ENCODE peak calls at places on chromosomes 5 and 9, in ten cellular contexts. E is fibroblast of the aortic adventitia; U is lung microvascular endothelial cell; X is activated T-cell treated with anti-CD3 and anti-CD28 coated beads, Interleukin-2, amount 50 U/mL, for 1 hour; I is head of caudate nucleus; T is neural crest cell; M is A549; C is tibial nerve; L is mesendoderm; J is left colon. B is an unnamed sample.

GRCh38 chr9:99720455-99721050 is 101.1 kb upstream of the NR4A3 start:
- DNase-seq in I (no peak), C (no peak), M (no peak), X (no peak), T (no peak), E (peak), L (no peak), U (no peak), J (no peak), B (no peak)

GRCh38 chr5:119078870-119079269 is 8.0 kb downstream of the DMXL1 start:
- DNase-seq in X (no peak), C (no peak), J (no peak), E (peak), M (no peak), T (no peak), U (no peak), I (no peak), L (no peak), B (no peak)

GRCh38 chr5:74866653-74867162 is 521 bp upstream of the FAM169A start:
- DNase-seq in I (peak), L (peak), M (peak), T (peak), E (no peak), J (no peak), C (no peak), X (no peak), U (no peak), B (no peak)

GRCh38 chr5:50947892-50948683 is 281.7 kb downstream of the PARP8 start:
- DNase-seq in T (no peak), E (no peak), L (no peak), X (no peak), M (no peak), C (no peak), J (no peak), U (no peak), I (no peak), B (no peak)

GRCh38 chr9:132474253-132474652 is 64.2 kb downstream of the CFAP77 start:
- DNase-seq in X (no peak), L (no peak), C (no peak), E (no peak), U (no peak), M (no peak), I (no peak), J (no peak), T (no peak), B (no peak)

GRCh38 chr5:113606298-113607134 is 93.0 kb downstream of the YTHDC2 start:
- DNase-seq in E (peak), L (peak), J (no peak), M (peak), U (peak), T (peak), X (peak), C (peak), I (peak), B (no peak)

GRCh38 chr5:34474573-34475021 is 181.5 kb upstream of the RAI14 start:
- DNase-seq in J (no peak), E (peak), U (peak), X (no peak), T (no peak), I (peak), C (peak), M (peak), L (peak), B (no peak)

GRCh38 chr5:40356248-40356647 is 323.5 kb upstream of the PTGER4 start:
- DNase-seq in E (peak), X (no peak), I (no peak), J (no peak), C (no peak), T (no peak), L (no peak), U (no peak), M (no peak), B (no peak)

GRCh38 chr5:57735754-57736153 is 253.1 kb upstream of the ACTBL2 start:
- DNase-seq in J (no peak), C (no peak), X (no peak), U (no peak), M (peak), L (no peak), I (no peak), E (peak), T (no peak), B (peak)

GRCh38 chr9:128689293-128689770 is 310 bp downstream of the SET start:
- DNase-seq in J (peak), X (no peak), M (peak), I (peak), T (peak), L (no peak), E (peak), U (peak), C (no peak), B (no peak)

GRCh38 chr9:38029923-38030638 is 38.9 kb downstream of the SHB start:
- DNase-seq in X (no peak), C (no peak), E (no peak), I (no peak), L (no peak), J (no peak), M (no peak), U (no peak), T (no peak), B (no peak)

GRCh38 chr5:83900307-83900706 is 179.7 kb upstream of the HAPLN1 start:
- DNase-seq in T (peak), C (no peak), M (no peak), I (no peak), X (no peak), J (no peak), E (no peak), U (no peak), L (peak), B (peak)

GRCh38 chr9:134469041-134469875 is 143.0 kb downstream of the RXRA start:
- DNase-seq in U (no peak), T (no peak), X (no peak), M (no peak), J (peak), I (no peak), L (peak), C (no peak), E (peak), B (no peak)

GRCh38 chr5:55570026-55570425 is 35.3 kb upstream of the PLPP1 start:
- DNase-seq in E (peak), J (no peak), I (no peak), T (no peak), X (no peak), U (no peak), C (peak), L (peak), M (no peak), B (no peak)

GRCh38 chr5:2538169-2538568 is 213.3 kb downstream of the IRX2 start:
- DNase-seq in J (no peak), X (no peak), U (no peak), I (no peak), E (no peak), C (no peak), M (no peak), L (peak), T (peak), B (no peak)

GRCh38 chr9:70061776-70062175 is 18.1 kb downstream of the MAMDC2 start:
- DNase-seq in E (peak), M (no peak), T (no peak), L (no peak), X (no peak), J (no peak), C (no peak), U (no peak), I (no peak), B (no peak)

B was measured in brain pericyte.